ENCODE peak calls at places on chromosomes 11 and 22, in nine cellular contexts. N is GM12878, F is sigmoid colon, L is upper lobe of left lung, X is HepG2, T is stomach, O is esophagus muscularis mucosa, A is H1, I is SK-N-SH. Y is an unnamed sample. For H3K36me3, the result is how much of the 10 kb centered on the place peaks cover.

GRCh38 chr11:17538731-17539130 is 5.5 kb downstream of the USH1C start:
- DNase-seq in N (no peak), F (peak), L (no peak), X (no peak), T (no peak), O (no peak), A (no peak), I (no peak), Y (no peak)

GRCh38 chr11:133966924-133967598 is 10.3 kb upstream of the IGSF9B start:
- DNase-seq in N (no peak), F (peak), L (peak), X (no peak), T (peak), O (no peak), A (no peak), I (peak), Y (peak)

GRCh38 chr11:119699227-119699626 is 29.8 kb downstream of the NECTIN1 start:
- DNase-seq in N (no peak), F (no peak), L (no peak), X (peak), T (peak), O (no peak), A (no peak), I (no peak), Y (peak)

GRCh38 chr22:19882446-19883381 is 28.0 kb upstream of the GNB1L start:
- DNase-seq in N (no peak), F (peak), L (no peak), X (no peak), T (no peak), O (no peak), A (no peak), I (peak), Y (no peak)

GRCh38 chr11:96116341-96116740 is 192.4 kb upstream of the MTMR2 start:
- DNase-seq in N (no peak), F (no peak), L (no peak), X (no peak), T (no peak), O (no peak), A (no peak), I (no peak), Y (no peak)

GRCh38 chr11:116517584-116517983 is 255.2 kb downstream of the BUD13 start:
- DNase-seq in N (no peak), F (no peak), L (no peak), X (no peak), T (peak), O (no peak), A (no peak), I (peak), Y (no peak)

GRCh38 chr22:32591620-32592019 is 117.0 kb downstream of the FBXO7 start:
- DNase-seq in N (no peak), F (no peak), L (no peak), X (no peak), T (no peak), O (no peak), A (no peak), I (no peak), Y (no peak)

GRCh38 chr11:2312232-2313042 is 10.6 kb downstream of the TSPAN32 start:
- DNase-seq in N (no peak), F (peak), L (peak), X (no peak), T (no peak), O (no peak), A (no peak), I (peak), Y (no peak)

GRCh38 chr22:20254975-20255946 is 12.9 kb downstream of the RTN4R start:
- DNase-seq in N (no peak), F (no peak), L (peak), X (no peak), T (no peak), O (no peak), A (no peak), I (peak), Y (no peak)

GRCh38 chr11:116567721-116568242 is 205.0 kb downstream of the BUD13 start:
- DNase-seq in N (no peak), F (no peak), L (no peak), X (no peak), T (no peak), O (no peak), A (no peak), I (no peak), Y (no peak)

GRCh38 chr11:77287615-77288273 is 13.7 kb downstream of the GDPD4 start:
- DNase-seq in N (no peak), F (no peak), L (no peak), X (no peak), T (no peak), O (no peak), A (no peak), I (no peak), Y (no peak)

GRCh38 chr11:120547301-120547700 is 35.8 kb downstream of the GRIK4 start:
- DNase-seq in N (no peak), F (no peak), L (no peak), X (no peak), T (no peak), O (no peak), A (no peak), I (no peak), Y (no peak)

GRCh38 chr11:26620282-26621045 is 48.4 kb upstream of the MUC15 start:
- DNase-seq in N (no peak), F (no peak), L (no peak), X (no peak), T (no peak), O (no peak), A (no peak), I (no peak), Y (no peak)

GRCh38 chr11:134047586-134047999 is 21.3 kb upstream of the JAM3 start:
- DNase-seq in N (no peak), F (peak), L (no peak), X (no peak), T (no peak), O (peak), A (no peak), I (no peak), Y (peak)

GRCh38 chr22:37565830-37566229 is 5.5 kb downstream of the CDC42EP1 start:
- DNase-seq in N (no peak), F (no peak), L (no peak), X (no peak), T (no peak), O (no peak), A (no peak), I (no peak), Y (no peak)

GRCh38 chr11:125433454-125434121 is 62.5 kb downstream of the FEZ1 start:
- DNase-seq in N (no peak), F (no peak), L (no peak), X (peak), T (peak), O (no peak), A (no peak), I (peak), Y (peak)

GRCh38 chr11:86138958-86139357 is 70.1 kb upstream of the PICALM start:
- DNase-seq in N (peak), F (no peak), L (no peak), X (no peak), T (no peak), O (no peak), A (no peak), I (no peak), Y (no peak)

GRCh38 chr11:92269021-92269420 is 44.4 kb downstream of the FAT3 start:
- DNase-seq in N (no peak), F (no peak), L (no peak), X (peak), T (no peak), O (no peak), A (peak), I (no peak), Y (no peak)

GRCh38 chr22:47783433-47784366 is 1021.2 kb downstream of the TBC1D22A start:
- DNase-seq in N (no peak), F (no peak), L (no peak), X (no peak), T (no peak), O (peak), A (no peak), I (no peak), Y (no peak)

GRCh38 chr22:45540122-45540521 is 37.4 kb downstream of the FBLN1 start:
- DNase-seq in N (no peak), F (no peak), L (no peak), X (no peak), T (no peak), O (no peak), A (no peak), I (no peak), Y (no peak)

GRCh38 chr11:65927904-65928397 is 8.7 kb downstream of the DRAP1 start:
- DNase-seq in N (peak), F (no peak), L (no peak), X (no peak), T (peak), O (no peak), A (no peak), I (no peak), Y (peak)

GRCh38 chr22:20957118-20957690 is 9.9 kb upstream of the AIFM3 start:
- DNase-seq in N (no peak), F (no peak), L (peak), X (no peak), T (peak), O (no peak), A (no peak), I (peak), Y (peak)

GRCh38 chr11:65882191-65883057 is 2.8 kb downstream of the CTSW start:
- DNase-seq in N (no peak), F (peak), L (peak), X (no peak), T (no peak), O (no peak), A (no peak), I (no peak), Y (peak)

GRCh38 chr22:38435010-38435409 is 20.0 kb downstream of the KCNJ4 start:
- DNase-seq in N (no peak), F (no peak), L (no peak), X (no peak), T (no peak), O (no peak), A (no peak), I (no peak), Y (no peak)

GRCh38 chr22:20015187-20015625 is 1.4 kb downstream of the ARVCF start:
- DNase-seq in N (no peak), F (no peak), L (no peak), X (no peak), T (no peak), O (no peak), A (no peak), I (no peak), Y (no peak)

GRCh38 chr22:49764151-49764581 is 63.5 kb downstream of the BRD1 start:
- DNase-seq in N (no peak), F (peak), L (peak), X (no peak), T (peak), O (no peak), A (no peak), I (peak), Y (peak)

GRCh38 chr11:59219836-59220235 is 7.1 kb upstream of the MPEG1 start:
- DNase-seq in N (no peak), F (no peak), L (no peak), X (no peak), T (no peak), O (no peak), A (no peak), I (no peak), Y (no peak)

GRCh38 chr11:6323291-6323905 is 3.1 kb upstream of the CAVIN3 start:
- DNase-seq in N (no peak), F (no peak), L (no peak), X (no peak), T (peak), O (no peak), A (no peak), I (no peak), Y (no peak)

GRCh38 chr11:121351089-121351488 is 58.5 kb downstream of the SC5D start:
- DNase-seq in N (no peak), F (no peak), L (no peak), X (no peak), T (no peak), O (no peak), A (no peak), I (no peak), Y (no peak)

DNA sequence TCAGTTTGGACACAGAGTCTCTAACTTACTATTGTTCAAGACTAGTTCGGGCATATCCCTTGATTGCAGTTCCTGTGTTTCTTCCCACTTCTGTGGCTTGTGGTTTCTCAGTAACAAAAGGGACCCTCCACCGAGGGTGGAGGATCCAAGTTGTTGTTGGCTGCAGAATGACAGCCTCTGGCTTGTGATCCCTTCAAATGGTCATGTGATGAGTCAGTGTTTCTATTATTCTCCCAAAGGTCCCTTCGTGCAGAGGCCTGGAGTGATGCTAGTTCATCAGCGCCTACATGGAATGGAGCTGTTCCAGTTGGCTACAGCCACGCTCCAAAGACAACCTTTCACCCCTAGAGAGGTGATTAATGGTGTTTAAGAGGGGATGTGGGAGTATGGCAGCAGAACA is 2.6 kb upstream of the VWCE start:
- DNase-seq in N (no peak), F (peak), L (no peak), X (peak), T (no peak), O (no peak), A (no peak), I (no peak), Y (no peak)
- H3K36me3 ChIP-seq in N (under half), F (half or more), L (under half), X (under half), T (under half), O (under half), A (under half), I (under half), Y (under half)

DNA sequence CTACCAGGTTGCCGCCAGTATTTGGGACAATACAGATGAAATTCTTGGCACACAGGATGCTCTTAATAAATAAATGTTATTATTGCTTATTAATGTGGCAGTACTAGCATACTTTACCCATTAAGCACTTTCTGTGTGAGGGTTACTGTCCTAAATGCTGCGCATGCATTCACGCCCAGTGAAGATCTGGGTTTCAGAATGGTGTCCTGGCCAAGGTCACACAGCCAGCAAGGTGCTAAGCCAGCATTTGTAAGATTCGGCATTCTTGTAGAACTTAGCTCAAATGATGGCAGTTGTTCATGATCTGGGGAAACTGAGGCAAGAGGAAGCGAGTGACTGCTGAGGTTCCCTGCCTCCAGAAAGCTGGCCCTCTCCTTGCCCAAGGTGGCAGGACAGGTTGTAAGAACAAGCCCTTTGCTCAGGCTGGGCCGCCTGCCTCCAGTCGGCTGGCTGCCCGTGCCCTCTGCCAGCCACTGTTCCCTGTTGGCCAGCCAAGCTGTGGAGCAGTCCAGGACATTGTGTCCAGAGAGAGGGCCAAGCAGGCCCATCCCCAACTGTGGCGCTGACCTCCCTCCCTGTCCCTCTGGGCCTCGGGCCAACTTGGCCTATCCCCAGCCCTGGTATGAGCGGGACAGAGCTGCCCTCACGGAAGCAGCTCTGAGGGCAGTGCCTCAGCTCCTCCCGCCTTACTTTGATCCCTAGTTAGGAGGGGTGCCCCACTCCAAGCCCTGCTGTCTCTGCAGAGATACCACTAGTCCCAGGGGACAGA is 28.8 kb downstream of the TOB2 start:
- DNase-seq in N (no peak), F (peak), L (peak), X (no peak), T (peak), O (no peak), A (no peak), I (no peak), Y (peak)
- TF ChIP-seq EP300 in N (no peak), F (peak), L (no peak), X (no peak), T (peak), O (peak), A (no peak), I (no peak), Y (peak)

GRCh38 chr11:73218106-73218829 is at the start of gene P2RY2:
- DNase-seq in N (no peak), F (peak), L (peak), X (peak), T (peak), O (no peak), A (peak), I (peak), Y (peak)
- TF ChIP-seq POLR2AphosphoS5 in N (no peak), F (no peak), L (peak), X (no peak), T (no peak), O (no peak), A (no peak), I (no peak), Y (peak)

DNA sequence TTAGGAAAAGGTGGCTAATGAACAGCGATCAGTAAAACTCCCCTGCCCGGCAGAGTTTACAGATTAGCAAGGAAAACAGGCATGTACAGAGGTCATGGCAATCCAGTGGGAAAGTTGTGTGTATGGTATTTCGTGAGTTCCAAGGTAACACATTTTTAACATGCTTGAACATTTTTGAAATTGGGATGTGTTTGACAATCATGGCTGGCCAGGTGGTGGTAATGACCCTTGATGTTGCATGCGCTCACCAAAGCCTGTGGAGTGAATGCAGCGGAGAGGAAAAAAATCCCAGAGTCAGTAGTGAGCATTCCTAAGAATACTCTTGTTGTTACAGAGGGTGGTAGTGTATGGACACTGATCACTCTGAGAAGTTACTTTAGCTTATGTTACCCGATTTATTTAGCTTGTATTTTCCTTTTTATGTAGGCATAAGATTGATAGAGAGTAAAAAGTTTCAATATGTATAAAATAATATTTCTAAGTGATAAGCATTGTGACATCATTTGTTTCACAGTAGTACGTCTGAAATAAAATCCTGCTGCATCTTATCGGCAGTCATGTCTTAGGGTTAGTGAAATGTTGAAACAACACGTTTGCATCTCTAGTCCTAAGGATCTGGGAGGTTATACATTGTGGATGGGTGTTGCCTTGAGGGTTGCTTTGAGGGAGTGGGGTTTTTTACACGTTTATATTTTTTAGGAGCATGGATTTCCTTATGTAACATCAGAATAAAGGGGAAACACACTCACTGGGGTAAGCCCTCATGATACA is 8.7 kb downstream of the TEAD1 start:
- DNase-seq in N (no peak), F (no peak), L (no peak), X (no peak), T (no peak), O (no peak), A (no peak), I (no peak), Y (no peak)
- H3K36me3 ChIP-seq in N (under half), F (under half), L (under half), X (under half), T (under half), O (under half), A (under half), I (under half), Y (under half)

DNA sequence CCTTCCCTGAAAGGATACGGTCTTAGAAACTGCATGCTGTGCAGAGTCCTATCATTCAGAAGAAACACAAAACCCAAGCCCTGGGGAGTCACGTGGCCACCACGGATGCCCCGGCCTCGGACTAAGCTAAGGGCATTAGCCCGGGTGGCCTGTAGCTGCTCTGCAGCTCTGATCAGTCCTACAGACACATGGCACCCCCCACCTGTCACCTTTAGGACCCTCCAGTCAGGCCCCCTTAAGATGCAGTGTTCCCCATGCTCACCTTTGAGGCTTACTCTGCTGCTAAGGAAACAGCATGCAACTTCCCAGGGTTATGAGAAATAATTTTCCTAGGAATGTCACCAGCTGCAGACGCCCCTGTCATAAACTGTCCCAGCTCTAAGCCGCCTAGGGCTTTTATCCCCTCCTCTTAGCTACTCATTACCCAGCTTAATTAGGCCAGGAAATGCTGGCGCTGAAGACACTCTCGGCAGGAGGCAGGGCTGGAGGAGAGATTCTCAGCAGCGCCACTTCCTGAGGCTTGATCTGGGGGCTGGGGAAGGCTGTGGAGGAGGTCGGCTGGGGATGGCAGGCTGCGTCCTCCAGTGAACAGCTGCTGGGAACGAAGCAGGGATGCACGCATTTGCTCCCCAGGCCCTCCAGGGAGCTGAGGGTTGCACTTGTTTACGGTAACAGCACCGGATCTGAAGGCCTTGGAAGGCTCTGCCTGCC is 47.2 kb upstream of the ADA2 start:
- DNase-seq in N (no peak), F (no peak), L (no peak), X (no peak), T (no peak), O (no peak), A (no peak), I (no peak), Y (peak)
- TF ChIP-seq EP300 in N (no peak), F (no peak), L (no peak), X (no peak), T (no peak), O (no peak), A (no peak), I (no peak), Y (no peak)

GRCh38 chr11:37465221-37465620 is 867.2 kb upstream of the RAG2 start:
- DNase-seq in N (no peak), F (no peak), L (no peak), X (no peak), T (no peak), O (no peak), A (no peak), I (no peak), Y (no peak)

GRCh38 chr11:37459430-37459829 is 861.4 kb upstream of the RAG2 start:
- DNase-seq in N (no peak), F (no peak), L (no peak), X (no peak), T (no peak), O (no peak), A (no peak), I (no peak), Y (no peak)
- TF ChIP-seq POLR2AphosphoS5 in N (no peak), F (no peak), L (no peak), X (no peak), T (no peak), O (no peak), A (no peak), I (no peak), Y (no peak)